ENCODE peak calls at places on chromosome 2, in four cellular contexts. T, W, L and I are unnamed samples.

GRCh38 chr2:55809875-55810620 is 113.5 kb downstream of the EFEMP1 start:
- DNase-seq in T (peak; percentile 50), W (no peak), L (no peak), I (no peak)

GRCh38 chr2:223260681-223261080 is 208.7 kb downstream of the KCNE4 start:
- DNase-seq in T (no peak), W (no peak), L (no peak), I (no peak)

GRCh38 chr2:47313728-47314127 is 89.2 kb upstream of the MSH2 start:
- DNase-seq in T (no peak), W (no peak), L (no peak), I (no peak)

GRCh38 chr2:165698621-165698946 is 95.5 kb downstream of the GALNT3 start:
- DNase-seq in T (no peak), W (peak; percentile 13), L (peak; percentile 21), I (peak; percentile 27)

GRCh38 chr2:174180165-174180724 is 68.1 kb downstream of the OLA1 start:
- DNase-seq in T (no peak), W (no peak), L (no peak), I (no peak)

GRCh38 chr2:94977826-94978225 is 47.7 kb upstream of the MAL start:
- DNase-seq in T (no peak), W (no peak), L (no peak), I (no peak)

GRCh38 chr2:102301867-102302362 is 9.4 kb upstream of the IL1RL1 start:
- DNase-seq in T (no peak), W (peak; percentile 54), L (no peak), I (peak; percentile 47)

GRCh38 chr2:151774506-151774905 is 40.2 kb upstream of the NEB start:
- DNase-seq in T (no peak), W (no peak), L (peak; percentile 70), I (no peak)

GRCh38 chr2:71102981-71103681 is 26.9 kb downstream of the MCEE start:
- DNase-seq in T (no peak), W (no peak), L (no peak), I (no peak)

GRCh38 chr2:10317646-10318045 is 14.9 kb downstream of the HPCAL1 start:
- DNase-seq in T (no peak), W (no peak), L (no peak), I (no peak)

GRCh38 chr2:240964221-240964853 is 34.1 kb upstream of the SNED1 start:
- DNase-seq in T (no peak), W (no peak), L (no peak), I (no peak)

GRCh38 chr2:178829299-178829698 is 22.1 kb upstream of the TTN start:
- DNase-seq in T (no peak), W (no peak), L (no peak), I (no peak)

GRCh38 chr2:127155901-127156300 is 48.9 kb upstream of the BIN1 start:
- DNase-seq in T (peak; percentile 63), W (no peak), L (no peak), I (no peak)

GRCh38 chr2:53751728-53752127 is 15.9 kb upstream of the CHAC2 start:
- DNase-seq in T (no peak), W (peak; percentile 55), L (no peak), I (no peak)

GRCh38 chr2:16316456-16317210 is 349.0 kb downstream of the CYRIA start:
- DNase-seq in T (no peak), W (no peak), L (no peak), I (no peak)

GRCh38 chr2:207395535-207396251 is 134.1 kb upstream of the CREB1 start:
- DNase-seq in T (no peak), W (no peak), L (no peak), I (no peak)

GRCh38 chr2:26757873-26758789 is 6.0 kb upstream of the SLC35F6 start:
- DNase-seq in T (peak; percentile 10), W (no peak), L (peak; percentile 97), I (peak; percentile 73)

GRCh38 chr2:134846213-134846612 is 7.8 kb downstream of the ACMSD start:
- DNase-seq in T (no peak), W (no peak), L (no peak), I (no peak)

GRCh38 chr2:62577994-62578836 is 72.2 kb upstream of the TMEM17 start:
- DNase-seq in T (no peak), W (no peak), L (peak; percentile 61), I (no peak)

GRCh38 chr2:219209818-219210571 is 3.4 kb downstream of the ZFAND2B start:
- DNase-seq in T (no peak), W (no peak), L (no peak), I (no peak)

GRCh38 chr2:7692657-7693161 is 775.5 kb downstream of the RNF144A start:
- DNase-seq in T (peak; percentile 64), W (no peak), L (peak; percentile 94), I (no peak)

GRCh38 chr2:226440119-226440917 is 359.3 kb downstream of the IRS1 start:
- DNase-seq in T (no peak), W (no peak), L (peak; percentile 62), I (no peak)

GRCh38 chr2:27832396-27832795 is 57.8 kb downstream of the RBKS start:
- DNase-seq in T (no peak), W (no peak), L (peak; percentile 67), I (no peak)

GRCh38 chr2:46412010-46412409 is 67.4 kb upstream of the TMEM247 start:
- DNase-seq in T (no peak), W (no peak), L (no peak), I (no peak)

GRCh38 chr2:132463719-132464118 is 47.1 kb downstream of the GPR39 start:
- DNase-seq in T (no peak), W (no peak), L (no peak), I (no peak)

GRCh38 chr2:219104107-219105050 is 43.7 kb upstream of the IHH start:
- DNase-seq in T (no peak), W (peak; percentile 63), L (no peak), I (no peak)

GRCh38 chr2:202491514-202491913 is 115.4 kb downstream of the BMPR2 start:
- DNase-seq in T (no peak), W (no peak), L (no peak), I (no peak)

GRCh38 chr2:241532733-241533601 is 24.6 kb upstream of the STK25 start:
- DNase-seq in T (no peak), W (no peak), L (no peak), I (no peak)